ENCODE peak calls at places on chromosomes 16 and 17, in seven cellular contexts. One of them, this sample, is unnamed.

GRCh38 chr16:63361032-63361624 is 1324.9 kb upstream of the CDH8 start:
- DNase-seq in HFF-Myc: peak
- DNase-seq in AG04450: peak
- DNase-seq in astrocyte of the spinal cord: peak
- DNase-seq in PC-3: peak
- DNase-seq in sigmoid colon: no peak
- DNase-seq in progenitor cell of endocrine pancreas: no peak
- DNase-seq in this sample: peak

GRCh38 chr17:64599187-64599676 is 62.9 kb downstream of the SMURF2 start:
- DNase-seq in HFF-Myc: no peak
- DNase-seq in AG04450: no peak
- DNase-seq in astrocyte of the spinal cord: peak
- DNase-seq in PC-3: no peak
- DNase-seq in sigmoid colon: no peak
- DNase-seq in progenitor cell of endocrine pancreas: no peak
- DNase-seq in this sample: no peak

GRCh38 chr17:77829871-77830799 is 128.4 kb upstream of the TNRC6C start:
- DNase-seq in HFF-Myc: no peak
- DNase-seq in AG04450: peak
- DNase-seq in astrocyte of the spinal cord: peak
- DNase-seq in PC-3: peak
- DNase-seq in sigmoid colon: peak
- DNase-seq in progenitor cell of endocrine pancreas: no peak
- DNase-seq in this sample: no peak

GRCh38 chr16:4533490-4533889 is 5.1 kb downstream of the CDIP1 start:
- DNase-seq in HFF-Myc: no peak
- DNase-seq in AG04450: no peak
- DNase-seq in astrocyte of the spinal cord: no peak
- DNase-seq in PC-3: no peak
- DNase-seq in sigmoid colon: no peak
- DNase-seq in progenitor cell of endocrine pancreas: no peak
- DNase-seq in this sample: no peak

GRCh38 chr16:3793161-3793576 is 75.8 kb upstream of the TRAP1 start:
- DNase-seq in HFF-Myc: no peak
- DNase-seq in AG04450: no peak
- DNase-seq in astrocyte of the spinal cord: peak
- DNase-seq in PC-3: no peak
- DNase-seq in sigmoid colon: peak
- DNase-seq in progenitor cell of endocrine pancreas: no peak
- DNase-seq in this sample: no peak

GRCh38 chr16:13435415-13435814 is 484.5 kb upstream of the ERCC4 start:
- DNase-seq in HFF-Myc: no peak
- DNase-seq in AG04450: no peak
- DNase-seq in astrocyte of the spinal cord: no peak
- DNase-seq in PC-3: no peak
- DNase-seq in sigmoid colon: no peak
- DNase-seq in progenitor cell of endocrine pancreas: no peak
- DNase-seq in this sample: no peak

GRCh38 chr17:56085576-56086267 is 67.6 kb upstream of the ANKFN1 start:
- DNase-seq in HFF-Myc: no peak
- DNase-seq in AG04450: no peak
- DNase-seq in astrocyte of the spinal cord: peak
- DNase-seq in PC-3: no peak
- DNase-seq in sigmoid colon: no peak
- DNase-seq in progenitor cell of endocrine pancreas: no peak
- DNase-seq in this sample: no peak

GRCh38 chr16:51872536-51872935 is 674.4 kb downstream of the TOX3 start:
- DNase-seq in HFF-Myc: no peak
- DNase-seq in AG04450: no peak
- DNase-seq in astrocyte of the spinal cord: no peak
- DNase-seq in PC-3: no peak
- DNase-seq in sigmoid colon: no peak
- DNase-seq in progenitor cell of endocrine pancreas: no peak
- DNase-seq in this sample: no peak

GRCh38 chr17:48611213-48611612 is 396 bp upstream of the HOXB7 start:
- DNase-seq in HFF-Myc: no peak
- DNase-seq in AG04450: no peak
- DNase-seq in astrocyte of the spinal cord: peak
- DNase-seq in PC-3: no peak
- DNase-seq in sigmoid colon: no peak
- DNase-seq in progenitor cell of endocrine pancreas: no peak
- DNase-seq in this sample: no peak

GRCh38 chr17:77441130-77441920 is 300.6 kb downstream of the SEC14L1 start:
- DNase-seq in HFF-Myc: no peak
- DNase-seq in AG04450: no peak
- DNase-seq in astrocyte of the spinal cord: no peak
- DNase-seq in PC-3: no peak
- DNase-seq in sigmoid colon: no peak
- DNase-seq in progenitor cell of endocrine pancreas: no peak
- DNase-seq in this sample: no peak

GRCh38 chr17:11900103-11900502 is 97.2 kb downstream of the ZNF18 start:
- DNase-seq in HFF-Myc: no peak
- DNase-seq in AG04450: no peak
- DNase-seq in astrocyte of the spinal cord: no peak
- DNase-seq in PC-3: no peak
- DNase-seq in sigmoid colon: peak
- DNase-seq in progenitor cell of endocrine pancreas: no peak
- DNase-seq in this sample: no peak

GRCh38 chr16:2584742-2585650 is 47.2 kb downstream of the PDPK1 start:
- DNase-seq in HFF-Myc: no peak
- DNase-seq in AG04450: no peak
- DNase-seq in astrocyte of the spinal cord: peak
- DNase-seq in PC-3: no peak
- DNase-seq in sigmoid colon: peak
- DNase-seq in progenitor cell of endocrine pancreas: no peak
- DNase-seq in this sample: no peak

GRCh38 chr17:37762669-37763068 is 17.8 kb upstream of the HNF1B start:
- DNase-seq in HFF-Myc: no peak
- DNase-seq in AG04450: no peak
- DNase-seq in astrocyte of the spinal cord: no peak
- DNase-seq in PC-3: no peak
- DNase-seq in sigmoid colon: no peak
- DNase-seq in progenitor cell of endocrine pancreas: no peak
- DNase-seq in this sample: no peak

GRCh38 chr16:28180660-28181556 is 30.9 kb downstream of the XPO6 start:
- DNase-seq in HFF-Myc: no peak
- DNase-seq in AG04450: no peak
- DNase-seq in astrocyte of the spinal cord: peak
- DNase-seq in PC-3: no peak
- DNase-seq in sigmoid colon: no peak
- DNase-seq in progenitor cell of endocrine pancreas: no peak
- DNase-seq in this sample: no peak

GRCh38 chr16:15949210-15950166 is at the start of gene ABCC1:
- DNase-seq in HFF-Myc: no peak
- DNase-seq in AG04450: no peak
- DNase-seq in astrocyte of the spinal cord: no peak
- DNase-seq in PC-3: peak
- DNase-seq in sigmoid colon: no peak
- DNase-seq in progenitor cell of endocrine pancreas: peak
- DNase-seq in this sample: no peak

GRCh38 chr17:17763734-17764133 is 73.1 kb downstream of the SREBF1 start:
- DNase-seq in HFF-Myc: no peak
- DNase-seq in AG04450: no peak
- DNase-seq in astrocyte of the spinal cord: no peak
- DNase-seq in PC-3: no peak
- DNase-seq in sigmoid colon: no peak
- DNase-seq in progenitor cell of endocrine pancreas: no peak
- DNase-seq in this sample: no peak

GRCh38 chr17:65984299-65984698 is 207.6 kb downstream of the CEP112 start:
- DNase-seq in HFF-Myc: no peak
- DNase-seq in AG04450: peak
- DNase-seq in astrocyte of the spinal cord: peak
- DNase-seq in PC-3: no peak
- DNase-seq in sigmoid colon: no peak
- DNase-seq in progenitor cell of endocrine pancreas: no peak
- DNase-seq in this sample: no peak

GRCh38 chr16:12613131-12613991 is 190.3 kb downstream of the CPPED1 start:
- DNase-seq in HFF-Myc: no peak
- DNase-seq in AG04450: no peak
- DNase-seq in astrocyte of the spinal cord: peak
- DNase-seq in PC-3: peak
- DNase-seq in sigmoid colon: no peak
- DNase-seq in progenitor cell of endocrine pancreas: no peak
- DNase-seq in this sample: peak

GRCh38 chr16:8649829-8650554 is 24.4 kb upstream of the ABAT start:
- DNase-seq in HFF-Myc: no peak
- DNase-seq in AG04450: no peak
- DNase-seq in astrocyte of the spinal cord: no peak
- DNase-seq in PC-3: no peak
- DNase-seq in sigmoid colon: no peak
- DNase-seq in progenitor cell of endocrine pancreas: no peak
- DNase-seq in this sample: no peak

GRCh38 chr16:8660841-8661301 is 13.5 kb upstream of the ABAT start:
- DNase-seq in HFF-Myc: peak
- DNase-seq in AG04450: peak
- DNase-seq in astrocyte of the spinal cord: peak
- DNase-seq in PC-3: peak
- DNase-seq in sigmoid colon: peak
- DNase-seq in progenitor cell of endocrine pancreas: peak
- DNase-seq in this sample: no peak

GRCh38 chr16:8656376-8656775 is 18.0 kb upstream of the ABAT start:
- DNase-seq in HFF-Myc: no peak
- DNase-seq in AG04450: no peak
- DNase-seq in astrocyte of the spinal cord: no peak
- DNase-seq in PC-3: no peak
- DNase-seq in sigmoid colon: no peak
- DNase-seq in progenitor cell of endocrine pancreas: no peak
- DNase-seq in this sample: no peak

GRCh38 chr16:8655184-8655717 is 19.2 kb upstream of the ABAT start:
- DNase-seq in HFF-Myc: no peak
- DNase-seq in AG04450: no peak
- DNase-seq in astrocyte of the spinal cord: peak
- DNase-seq in PC-3: no peak
- DNase-seq in sigmoid colon: no peak
- DNase-seq in progenitor cell of endocrine pancreas: no peak
- DNase-seq in this sample: no peak
- TF ChIP-seq CTCF in HFF-Myc: peak
- TF ChIP-seq CTCF in AG04450: peak
- TF ChIP-seq CTCF in astrocyte of the spinal cord: peak
- TF ChIP-seq CTCF in PC-3: no peak
- TF ChIP-seq CTCF in sigmoid colon: no peak
- TF ChIP-seq CTCF in progenitor cell of endocrine pancreas: peak
- TF ChIP-seq CTCF in this sample: peak

DNA sequence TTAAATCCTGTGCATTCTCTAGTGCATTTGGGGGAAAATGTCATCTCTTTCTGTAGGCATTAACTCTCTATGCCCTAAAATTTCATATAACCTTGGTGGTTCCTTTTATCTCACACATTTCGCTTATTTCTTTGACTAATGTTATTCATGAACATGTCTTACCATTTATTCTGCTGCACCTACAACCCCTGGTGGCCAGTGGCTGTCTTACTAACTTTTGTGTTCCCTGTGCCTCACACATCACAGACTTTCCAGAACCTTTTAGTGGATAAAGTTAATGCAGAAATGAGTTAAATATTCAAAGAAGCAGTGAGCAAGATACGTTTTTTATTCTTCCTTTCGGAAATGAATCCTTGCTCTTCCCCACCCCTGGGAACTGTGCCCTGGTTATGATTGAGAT is 111.9 kb downstream of the CDH13 start:
- DNase-seq in HFF-Myc: no peak
- DNase-seq in AG04450: no peak
- DNase-seq in astrocyte of the spinal cord: no peak
- DNase-seq in PC-3: peak
- DNase-seq in sigmoid colon: no peak
- DNase-seq in progenitor cell of endocrine pancreas: no peak
- DNase-seq in this sample: no peak
- TF ChIP-seq CTCF in HFF-Myc: no peak
- TF ChIP-seq CTCF in AG04450: peak
- TF ChIP-seq CTCF in astrocyte of the spinal cord: peak
- TF ChIP-seq CTCF in PC-3: peak
- TF ChIP-seq CTCF in sigmoid colon: no peak
- TF ChIP-seq CTCF in progenitor cell of endocrine pancreas: peak
- TF ChIP-seq CTCF in this sample: peak

GRCh38 chr17:19771971-19772630 is 24.0 kb upstream of the ALDH3A1 start:
- DNase-seq in HFF-Myc: no peak
- DNase-seq in AG04450: no peak
- DNase-seq in astrocyte of the spinal cord: no peak
- DNase-seq in PC-3: no peak
- DNase-seq in sigmoid colon: no peak
- DNase-seq in progenitor cell of endocrine pancreas: no peak
- DNase-seq in this sample: no peak
- TF ChIP-seq CTCF in HFF-Myc: no peak
- TF ChIP-seq CTCF in AG04450: no peak
- TF ChIP-seq CTCF in astrocyte of the spinal cord: no peak
- TF ChIP-seq CTCF in PC-3: no peak
- TF ChIP-seq CTCF in sigmoid colon: no peak
- TF ChIP-seq CTCF in progenitor cell of endocrine pancreas: no peak
- TF ChIP-seq CTCF in this sample: no peak

GRCh38 chr17:29568331-29569244 is at the start of gene TP53I13:
- DNase-seq in HFF-Myc: no peak
- DNase-seq in AG04450: no peak
- DNase-seq in astrocyte of the spinal cord: peak
- DNase-seq in PC-3: peak
- DNase-seq in sigmoid colon: peak
- DNase-seq in progenitor cell of endocrine pancreas: peak
- DNase-seq in this sample: no peak

GRCh38 chr17:29566473-29567361 is at the start of gene ABHD15:
- DNase-seq in HFF-Myc: no peak
- DNase-seq in AG04450: no peak
- DNase-seq in astrocyte of the spinal cord: peak
- DNase-seq in PC-3: peak
- DNase-seq in sigmoid colon: peak
- DNase-seq in progenitor cell of endocrine pancreas: no peak
- DNase-seq in this sample: no peak

GRCh38 chr17:29567362-29568330 is 809 bp upstream of the ABHD15 start:
- DNase-seq in HFF-Myc: no peak
- DNase-seq in AG04450: no peak
- DNase-seq in astrocyte of the spinal cord: peak
- DNase-seq in PC-3: peak
- DNase-seq in sigmoid colon: peak
- DNase-seq in progenitor cell of endocrine pancreas: peak
- DNase-seq in this sample: no peak

GRCh38 chr17:29563816-29564215 is 3.0 kb downstream of the ABHD15 start:
- DNase-seq in HFF-Myc: no peak
- DNase-seq in AG04450: no peak
- DNase-seq in astrocyte of the spinal cord: no peak
- DNase-seq in PC-3: no peak
- DNase-seq in sigmoid colon: no peak
- DNase-seq in progenitor cell of endocrine pancreas: no peak
- DNase-seq in this sample: no peak

DNA sequence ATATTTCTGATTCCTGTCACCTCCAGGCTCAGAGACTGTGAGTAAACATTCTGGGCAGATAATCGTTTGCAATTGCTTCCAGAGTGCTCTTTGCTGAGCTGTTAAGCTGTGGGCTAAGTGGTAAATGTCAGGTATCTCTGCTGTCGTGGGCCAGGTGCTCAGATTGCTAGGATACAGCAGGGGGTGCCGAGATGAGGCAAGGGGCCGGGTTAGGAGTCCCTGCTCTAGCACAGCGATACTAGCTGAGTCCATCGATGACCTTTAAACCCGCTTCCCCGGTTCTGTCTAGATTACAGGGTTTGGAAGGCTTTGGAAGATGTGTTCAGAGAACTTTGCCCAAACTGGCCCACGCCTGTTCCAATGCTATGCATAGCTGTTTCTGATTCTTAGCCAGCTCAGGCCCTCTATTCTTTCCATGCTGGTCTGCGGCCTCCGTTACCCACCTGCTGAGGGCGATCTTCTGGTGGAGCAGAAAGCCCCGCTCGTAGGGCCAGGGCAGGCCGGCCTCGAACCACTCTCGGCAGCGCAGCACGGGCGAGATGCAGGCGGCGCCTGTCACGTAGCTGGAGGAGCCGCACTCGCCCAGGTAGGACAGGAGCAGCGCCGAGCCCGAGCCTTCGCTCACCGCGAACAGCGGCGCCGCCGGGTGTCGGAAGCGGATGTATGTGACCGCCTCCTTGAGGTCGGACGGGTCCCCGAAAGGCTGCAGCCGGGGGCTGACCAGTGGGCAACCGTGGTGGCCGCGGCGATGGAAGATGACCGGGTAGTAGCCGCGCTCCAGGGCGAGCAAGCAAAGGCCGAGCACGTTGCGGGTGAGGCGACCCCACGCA is 979 bp downstream of the ABHD15 start:
- DNase-seq in HFF-Myc: no peak
- DNase-seq in AG04450: no peak
- DNase-seq in astrocyte of the spinal cord: no peak
- DNase-seq in PC-3: no peak
- DNase-seq in sigmoid colon: peak
- DNase-seq in progenitor cell of endocrine pancreas: no peak
- DNase-seq in this sample: no peak
- TF ChIP-seq CTCF in HFF-Myc: no peak
- TF ChIP-seq CTCF in AG04450: peak
- TF ChIP-seq CTCF in astrocyte of the spinal cord: peak
- TF ChIP-seq CTCF in PC-3: no peak
- TF ChIP-seq CTCF in sigmoid colon: no peak
- TF ChIP-seq CTCF in progenitor cell of endocrine pancreas: peak
- TF ChIP-seq CTCF in this sample: peak